ENCODE peak calls at places on chromosome 15, in five cellular contexts. C is heart left ventricle; K is stimulated activated CD4-positive, alpha-beta T cell treated with anti-CD3 and anti-CD28 coated beads, Interleukin-4, amount 100 ng/mL, for 24 hours; R is GF-D8; U is GM20000. F is an unnamed sample.

GRCh38 chr15:69793783-69794451 is 303.8 kb downstream of the TLE3 start:
- DNase-seq in C (no peak), R (no peak), U (no peak), K (no peak), F (no peak)

GRCh38 chr15:38685686-38686339 is 121.2 kb upstream of the RASGRP1 start:
- DNase-seq in R (no peak), K (no peak), U (no peak), C (no peak), F (no peak)

GRCh38 chr15:99326235-99326634 is 75.0 kb downstream of the LRRC28 start:
- DNase-seq in R (no peak), U (no peak), C (no peak), K (no peak), F (no peak)

GRCh38 chr15:74378853-74379252 is 11.4 kb upstream of the CYP11A1 start:
- DNase-seq in U (no peak), K (peak), R (no peak), C (no peak), F (no peak)

GRCh38 chr15:77538793-77539487 is 93.8 kb downstream of the LINGO1 start:
- DNase-seq in R (no peak), U (no peak), C (no peak), K (no peak), F (no peak)

GRCh38 chr15:38041576-38041975 is 107.1 kb downstream of the TMCO5A start:
- DNase-seq in K (no peak), C (no peak), R (no peak), U (no peak), F (no peak)

GRCh38 chr15:66711260-66711659 is 9.2 kb downstream of the SMAD6 start:
- DNase-seq in R (no peak), K (no peak), C (no peak), U (no peak), F (no peak)

GRCh38 chr15:93179704-93180103 is 90.7 kb upstream of the RGMA start:
- DNase-seq in K (no peak), R (no peak), C (no peak), U (no peak), F (no peak)

GRCh38 chr15:97804950-97805349 is 155.6 kb upstream of the ARRDC4 start:
- DNase-seq in K (no peak), C (no peak), R (no peak), U (no peak), F (no peak)

GRCh38 chr15:50250789-50251394 is 14.6 kb downstream of the HDC start:
- DNase-seq in R (no peak), U (no peak), K (no peak), C (no peak), F (no peak)

GRCh38 chr15:47293763-47294162 is 423.5 kb upstream of the SEMA6D start:
- DNase-seq in K (no peak), C (peak), R (no peak), U (no peak), F (peak)

GRCh38 chr15:68658641-68659358 is 80.0 kb downstream of the CORO2B start:
- DNase-seq in K (no peak), C (no peak), U (no peak), R (no peak), F (peak)

F was measured in Right ventricle myocardium superior.